ENCODE peak calls at places on chromosomes 13 and 19, in six cellular contexts. A, D, R, W, G and K are unnamed samples.

GRCh38 chr13:26971990-26972888 is 199.4 kb downstream of the USP12 start:
- DNase-seq in D (no peak), G (no peak), W (no peak), R (peak; percentile 17), A (peak; percentile 84), K (peak; percentile 23)

GRCh38 chr19:46416077-46416709 is 2.8 kb upstream of the CCDC8 start:
- DNase-seq in D (peak; percentile 91), R (peak; percentile 95), W (no peak), A (peak; percentile 82), G (peak; percentile 76), K (peak; percentile 97)

GRCh38 chr19:28468701-28469459 is 744.1 kb downstream of the UQCRFS1 start:
- DNase-seq in W (no peak), R (no peak), G (peak; percentile 49), A (peak; percentile 79), D (peak; percentile 80), K (peak; percentile 65)

GRCh38 chr13:28494537-28494860 is 429 bp downstream of the FLT1 start:
- DNase-seq in G (no peak), R (no peak), W (no peak), A (peak; percentile 46), D (peak; percentile 47), K (no peak)

GRCh38 chr19:42683917-42684513 is 56.3 kb downstream of the PSG3 start:
- DNase-seq in G (peak; percentile 31), R (no peak), W (no peak), A (no peak), D (peak; percentile 43), K (peak; percentile 54)

GRCh38 chr13:44313674-44314073 is 60.0 kb upstream of the SERP2 start:
- DNase-seq in A (no peak), R (no peak), G (peak; percentile 80), D (peak; percentile 58), W (no peak), K (peak; percentile 66)

GRCh38 chr13:99013951-99014350 is 36.1 kb upstream of the DOCK9 start:
- DNase-seq in D (no peak), A (no peak), G (no peak), W (no peak), R (no peak), K (no peak)

GRCh38 chr13:31168736-31169135 is 7.0 kb upstream of the HSPH1 start:
- DNase-seq in R (no peak), W (no peak), D (no peak), A (peak; percentile 78), G (no peak), K (no peak)

GRCh38 chr13:93915269-93915809 is 564.1 kb downstream of the DCT start:
- DNase-seq in A (no peak), R (no peak), D (peak; percentile 68), W (no peak), G (peak; percentile 74), K (peak; percentile 54)

GRCh38 chr13:93959796-93960533 is 519.5 kb downstream of the DCT start:
- DNase-seq in W (no peak), R (no peak), A (no peak), D (no peak), G (no peak), K (no peak)

GRCh38 chr19:38059897-38060296 is 152.9 kb downstream of the SIPA1L3 start:
- DNase-seq in D (no peak), A (no peak), R (no peak), W (no peak), G (no peak), K (no peak)

GRCh38 chr13:113616281-113616906 is 31.8 kb downstream of the TFDP1 start:
- DNase-seq in A (peak; percentile 40), G (no peak), R (no peak), W (no peak), D (no peak), K (no peak)

GRCh38 chr13:113646376-113646775 is 11.6 kb downstream of the ATP4B start:
- DNase-seq in W (no peak), D (no peak), A (no peak), R (peak; percentile 73), G (no peak), K (no peak)

GRCh38 chr19:38932425-38933179 is 1.9 kb downstream of the MRPS12 start:
- DNase-seq in D (peak; percentile 16), G (peak; percentile 45), W (no peak), A (peak; percentile 63), R (no peak), K (peak; percentile 46)